ENCODE peak calls at places on chromosomes 5 and 9, in five cellular contexts. One of them, this sample, is unnamed.

GRCh38 chr5:127311349-127311748 is 20.8 kb downstream of the MEGF10 start:
- DNase-seq in GM12878: no peak
- DNase-seq in K562: no peak
- DNase-seq in SK-N-SH: no peak
- DNase-seq in HCT116: no peak
- DNase-seq in this sample: no peak

GRCh38 chr5:159480849-159481248 is 150.6 kb upstream of the IL12B start:
- DNase-seq in K562: no peak
- DNase-seq in HCT116: no peak
- DNase-seq in SK-N-SH: no peak
- DNase-seq in GM12878: no peak
- DNase-seq in this sample: no peak

GRCh38 chr5:11851402-11851801 is 52.8 kb downstream of the CTNND2 start:
- DNase-seq in SK-N-SH: no peak
- DNase-seq in GM12878: no peak
- DNase-seq in HCT116: no peak
- DNase-seq in K562: no peak
- DNase-seq in this sample: no peak

GRCh38 chr5:98415663-98416062 is 357.8 kb upstream of the RGMB start:
- DNase-seq in SK-N-SH: no peak
- DNase-seq in HCT116: no peak
- DNase-seq in K562: no peak
- DNase-seq in GM12878: no peak
- DNase-seq in this sample: no peak

GRCh38 chr9:14907360-14907685 is 2.9 kb downstream of the FREM1 start:
- DNase-seq in HCT116: no peak
- DNase-seq in GM12878: no peak
- DNase-seq in K562: no peak
- DNase-seq in SK-N-SH: no peak
- DNase-seq in this sample: no peak

GRCh38 chr5:91595436-91595835 is 212.3 kb upstream of the ARRDC3 start:
- DNase-seq in GM12878: no peak
- DNase-seq in K562: no peak
- DNase-seq in SK-N-SH: no peak
- DNase-seq in HCT116: no peak
- DNase-seq in this sample: no peak

GRCh38 chr9:135857371-135857786 is 50.0 kb downstream of the CAMSAP1 start:
- DNase-seq in HCT116: no peak
- DNase-seq in GM12878: no peak
- DNase-seq in SK-N-SH: no peak
- DNase-seq in K562: no peak
- DNase-seq in this sample: no peak

GRCh38 chr9:121498150-121498486 is 1.5 kb downstream of the GGTA1 start:
- DNase-seq in HCT116: peak; percentile 77
- DNase-seq in GM12878: peak; percentile 21
- DNase-seq in K562: peak; percentile 66
- DNase-seq in SK-N-SH: peak; percentile 82
- DNase-seq in this sample: peak; percentile 91

GRCh38 chr5:23994581-23995370 is 487.4 kb downstream of the PRDM9 start:
- DNase-seq in K562: no peak
- DNase-seq in SK-N-SH: no peak
- DNase-seq in HCT116: no peak
- DNase-seq in GM12878: no peak
- DNase-seq in this sample: peak; percentile 46

GRCh38 chr5:180644825-180645608 is 4.4 kb downstream of the FLT4 start:
- DNase-seq in SK-N-SH: peak; percentile 34
- DNase-seq in K562: peak; percentile 45
- DNase-seq in GM12878: no peak
- DNase-seq in HCT116: no peak
- DNase-seq in this sample: no peak

GRCh38 chr5:141001466-141001853 is 35.2 kb downstream of the PCDHAC2 start:
- DNase-seq in SK-N-SH: peak; percentile 61
- DNase-seq in K562: no peak
- DNase-seq in HCT116: peak; percentile 40
- DNase-seq in GM12878: no peak
- DNase-seq in this sample: no peak

DNA sequence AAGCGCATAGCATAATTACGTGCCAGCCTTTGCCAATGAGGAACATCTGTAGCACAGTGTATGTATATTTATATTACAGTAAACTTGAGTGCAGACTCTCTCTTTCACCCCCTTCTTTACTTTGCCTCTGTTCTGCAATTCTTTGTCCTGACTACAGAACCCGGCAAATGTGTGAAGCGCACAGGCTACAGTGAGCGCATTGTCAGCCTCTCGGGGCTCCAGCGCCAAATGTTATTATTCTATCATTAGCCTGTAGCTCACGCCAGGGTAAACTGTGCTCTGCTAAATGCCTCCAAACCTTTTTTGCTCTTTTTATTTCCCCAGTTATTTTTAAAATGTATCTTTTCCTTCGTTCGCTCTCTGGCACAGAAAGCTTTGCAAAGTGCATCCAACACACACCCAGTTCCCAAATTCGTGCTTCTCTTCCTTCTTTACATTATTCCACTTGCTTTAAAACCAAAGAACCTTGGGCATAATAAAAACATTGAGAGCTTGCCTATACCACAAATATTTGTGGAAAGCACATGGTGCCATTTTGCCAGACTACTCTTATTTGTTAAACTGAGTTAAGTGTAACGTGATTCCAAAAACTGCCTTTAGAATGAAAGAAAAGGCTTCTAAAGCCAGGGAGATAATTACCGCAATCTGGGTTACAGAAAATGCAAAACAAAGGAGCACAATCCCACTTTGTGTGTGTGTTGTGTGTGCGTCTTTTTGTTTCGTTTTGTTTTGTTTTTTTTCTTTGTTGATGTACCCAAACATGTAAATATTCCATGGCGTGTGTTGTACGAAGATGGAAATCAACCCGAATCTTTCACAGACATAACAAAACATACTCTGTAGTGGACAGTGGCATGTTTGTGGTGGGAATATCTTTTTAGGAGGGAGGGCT is 164.1 kb upstream of the MPDZ start:
- DNase-seq in K562: no peak
- DNase-seq in GM12878: no peak
- DNase-seq in SK-N-SH: no peak
- DNase-seq in HCT116: no peak
- DNase-seq in this sample: peak; percentile 27
- TF ChIP-seq JUND in K562: no peak
- TF ChIP-seq JUND in GM12878: no peak
- TF ChIP-seq JUND in SK-N-SH: no peak
- TF ChIP-seq JUND in HCT116: no peak
- TF ChIP-seq JUND in this sample: no peak

DNA sequence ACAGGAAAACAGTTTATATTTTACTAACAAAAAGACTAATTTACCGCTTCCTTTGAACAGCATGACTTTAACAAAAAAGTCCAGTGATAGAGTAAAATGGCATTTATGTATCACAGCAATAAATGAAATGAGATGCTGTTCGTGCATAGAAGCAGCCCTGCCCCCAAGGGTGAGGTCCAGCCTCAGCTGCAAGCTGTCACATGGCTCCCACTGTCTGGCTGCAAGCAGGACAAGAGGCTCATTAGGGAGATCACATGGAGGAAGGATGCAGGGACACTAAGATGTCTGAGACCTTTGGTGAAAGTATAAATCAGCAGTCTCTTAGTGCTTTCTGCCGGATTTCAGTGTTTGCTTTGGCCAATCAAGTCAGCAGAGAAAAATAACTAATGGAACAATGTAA is 23.0 kb downstream of the GDNF start:
- DNase-seq in GM12878: no peak
- DNase-seq in SK-N-SH: no peak
- DNase-seq in HCT116: no peak
- DNase-seq in K562: no peak
- DNase-seq in this sample: no peak
- TF ChIP-seq JUND in GM12878: no peak
- TF ChIP-seq JUND in SK-N-SH: no peak
- TF ChIP-seq JUND in HCT116: no peak
- TF ChIP-seq JUND in K562: no peak
- TF ChIP-seq JUND in this sample: no peak

GRCh38 chr9:70477907-70478480 is 63.5 kb upstream of the KLF9 start:
- DNase-seq in GM12878: no peak
- DNase-seq in SK-N-SH: no peak
- DNase-seq in HCT116: no peak
- DNase-seq in K562: no peak
- DNase-seq in this sample: peak; percentile 90

GRCh38 chr9:70481471-70481870 is 67.0 kb upstream of the KLF9 start:
- DNase-seq in SK-N-SH: no peak
- DNase-seq in GM12878: no peak
- DNase-seq in HCT116: no peak
- DNase-seq in K562: no peak
- DNase-seq in this sample: no peak

GRCh38 chr9:70479880-70480291 is 65.4 kb upstream of the KLF9 start:
- DNase-seq in K562: no peak
- DNase-seq in HCT116: no peak
- DNase-seq in GM12878: no peak
- DNase-seq in SK-N-SH: peak; percentile 15
- DNase-seq in this sample: no peak

GRCh38 chr9:70478963-70479641 is 64.6 kb upstream of the KLF9 start:
- DNase-seq in SK-N-SH: no peak
- DNase-seq in K562: no peak
- DNase-seq in HCT116: no peak
- DNase-seq in GM12878: no peak
- DNase-seq in this sample: no peak

GRCh38 chr9:70480405-70480980 is 66.0 kb upstream of the KLF9 start:
- DNase-seq in K562: no peak
- DNase-seq in SK-N-SH: peak; percentile 57
- DNase-seq in GM12878: no peak
- DNase-seq in HCT116: no peak
- DNase-seq in this sample: no peak
- TF ChIP-seq JUND in K562: no peak
- TF ChIP-seq JUND in SK-N-SH: no peak
- TF ChIP-seq JUND in GM12878: no peak
- TF ChIP-seq JUND in HCT116: no peak
- TF ChIP-seq JUND in this sample: peak; percentile 58

GRCh38 chr9:11092974-11093373 is 480.2 kb upstream of the PTPRD start:
- DNase-seq in HCT116: no peak
- DNase-seq in K562: no peak
- DNase-seq in SK-N-SH: no peak
- DNase-seq in GM12878: no peak
- DNase-seq in this sample: no peak

GRCh38 chr9:11086561-11086960 is 473.8 kb upstream of the PTPRD start:
- DNase-seq in HCT116: no peak
- DNase-seq in SK-N-SH: no peak
- DNase-seq in GM12878: no peak
- DNase-seq in K562: no peak
- DNase-seq in this sample: no peak

GRCh38 chr9:11088826-11089374 is 476.1 kb upstream of the PTPRD start:
- DNase-seq in SK-N-SH: no peak
- DNase-seq in HCT116: no peak
- DNase-seq in K562: no peak
- DNase-seq in GM12878: no peak
- DNase-seq in this sample: no peak
- TF ChIP-seq JUND in SK-N-SH: no peak
- TF ChIP-seq JUND in HCT116: no peak
- TF ChIP-seq JUND in K562: no peak
- TF ChIP-seq JUND in GM12878: no peak
- TF ChIP-seq JUND in this sample: no peak

GRCh38 chr9:76720245-76720644 is 44.0 kb upstream of the PCA3 start:
- DNase-seq in K562: no peak
- DNase-seq in SK-N-SH: no peak
- DNase-seq in GM12878: no peak
- DNase-seq in HCT116: no peak
- DNase-seq in this sample: no peak

GRCh38 chr9:76729980-76730737 is 34.1 kb upstream of the PCA3 start:
- DNase-seq in SK-N-SH: no peak
- DNase-seq in K562: no peak
- DNase-seq in HCT116: no peak
- DNase-seq in GM12878: no peak
- DNase-seq in this sample: no peak

GRCh38 chr9:76729116-76729515 is 35.1 kb upstream of the PCA3 start:
- DNase-seq in GM12878: no peak
- DNase-seq in HCT116: no peak
- DNase-seq in SK-N-SH: no peak
- DNase-seq in K562: no peak
- DNase-seq in this sample: no peak

GRCh38 chr9:76725885-76726284 is 38.4 kb upstream of the PCA3 start:
- DNase-seq in GM12878: no peak
- DNase-seq in SK-N-SH: no peak
- DNase-seq in HCT116: no peak
- DNase-seq in K562: no peak
- DNase-seq in this sample: no peak

GRCh38 chr9:76725181-76725580 is 39.1 kb upstream of the PCA3 start:
- DNase-seq in GM12878: no peak
- DNase-seq in HCT116: no peak
- DNase-seq in SK-N-SH: no peak
- DNase-seq in K562: no peak
- DNase-seq in this sample: no peak
- TF ChIP-seq JUND in GM12878: no peak
- TF ChIP-seq JUND in HCT116: no peak
- TF ChIP-seq JUND in SK-N-SH: no peak
- TF ChIP-seq JUND in K562: no peak
- TF ChIP-seq JUND in this sample: no peak

DNA sequence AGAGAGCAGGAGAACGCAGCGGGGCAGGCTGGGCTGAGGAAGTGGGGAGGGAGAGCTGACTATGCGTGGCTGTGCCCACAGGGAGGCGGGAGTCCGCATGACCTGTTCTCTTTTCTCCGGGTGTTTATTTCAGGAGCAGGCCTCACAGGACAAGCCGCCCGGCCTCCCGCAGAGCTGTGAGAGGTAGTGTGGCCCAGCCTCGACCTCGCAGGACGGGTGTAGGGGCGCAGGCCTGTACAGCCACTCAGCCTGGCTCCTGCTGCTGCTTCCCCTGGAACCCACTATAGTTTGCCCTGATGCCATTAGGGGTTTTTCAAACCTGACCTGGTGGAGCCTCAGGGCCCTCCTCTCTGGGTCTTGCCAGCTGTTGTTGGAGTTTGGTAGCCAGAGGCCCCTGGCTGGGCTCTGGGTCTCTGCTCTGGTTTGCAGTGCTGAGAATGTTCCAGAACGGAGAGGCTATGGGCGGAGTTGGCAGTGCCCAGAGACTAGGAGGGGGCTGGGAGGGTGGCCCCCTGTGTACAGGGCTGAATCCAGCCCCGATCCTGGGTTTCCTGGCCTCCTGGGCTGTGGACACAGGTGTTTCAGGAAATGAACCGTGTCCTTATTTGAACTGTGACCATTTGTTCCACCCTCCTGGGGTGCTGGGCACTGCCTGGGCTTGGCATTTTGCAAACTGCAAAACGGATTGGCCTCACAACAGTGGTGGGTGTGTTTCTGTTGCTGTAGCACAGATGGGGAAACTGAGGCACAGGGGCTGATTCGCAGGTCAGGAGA is 78.8 kb downstream of the WNK2 start:
- DNase-seq in K562: no peak
- DNase-seq in SK-N-SH: peak; percentile 22
- DNase-seq in GM12878: no peak
- DNase-seq in HCT116: no peak
- DNase-seq in this sample: no peak
- TF ChIP-seq JUND in K562: no peak
- TF ChIP-seq JUND in SK-N-SH: no peak
- TF ChIP-seq JUND in GM12878: no peak
- TF ChIP-seq JUND in HCT116: no peak
- TF ChIP-seq JUND in this sample: no peak

GRCh38 chr9:112846528-112847488 is 43.9 kb downstream of the SLC46A2 start:
- DNase-seq in K562: no peak
- DNase-seq in SK-N-SH: no peak
- DNase-seq in GM12878: no peak
- DNase-seq in HCT116: no peak
- DNase-seq in this sample: no peak
- TF ChIP-seq JUND in K562: no peak
- TF ChIP-seq JUND in SK-N-SH: no peak
- TF ChIP-seq JUND in GM12878: no peak
- TF ChIP-seq JUND in HCT116: no peak
- TF ChIP-seq JUND in this sample: no peak